ENCODE peak calls at places on chromosomes 11 and 22, in six cellular contexts. One of them, this sample, is unnamed.

GRCh38 chr11:14059491-14059890 is 97.0 kb downstream of the SPON1 start:
- DNase-seq in IMR-90: no peak
- DNase-seq in heart right ventricle: no peak
- DNase-seq in lower lobe of right lung: no peak
- DNase-seq in A549: no peak
- DNase-seq in suprapubic skin: no peak
- DNase-seq in this sample: no peak

GRCh38 chr11:120131941-120132644 is 5.8 kb downstream of the TRIM29 start:
- DNase-seq in heart right ventricle: no peak
- DNase-seq in A549: no peak
- DNase-seq in suprapubic skin: peak; percentile 68
- DNase-seq in lower lobe of right lung: peak; percentile 24
- DNase-seq in IMR-90: no peak
- DNase-seq in this sample: peak; percentile 49

GRCh38 chr11:44505591-44506054 is 59.8 kb upstream of the CD82 start:
- DNase-seq in IMR-90: peak; percentile 61
- DNase-seq in suprapubic skin: no peak
- DNase-seq in heart right ventricle: no peak
- DNase-seq in A549: no peak
- DNase-seq in lower lobe of right lung: no peak
- DNase-seq in this sample: no peak

GRCh38 chr11:7160814-7161489 is 72.2 kb downstream of the RBMXL2 start:
- DNase-seq in suprapubic skin: no peak
- DNase-seq in A549: no peak
- DNase-seq in IMR-90: no peak
- DNase-seq in lower lobe of right lung: no peak
- DNase-seq in heart right ventricle: no peak
- DNase-seq in this sample: no peak

GRCh38 chr11:118618115-118618990 is 10.9 kb downstream of the PHLDB1 start:
- DNase-seq in IMR-90: peak; percentile 96
- DNase-seq in heart right ventricle: peak; percentile 70
- DNase-seq in suprapubic skin: peak; percentile 84
- DNase-seq in A549: no peak
- DNase-seq in lower lobe of right lung: peak; percentile 69
- DNase-seq in this sample: no peak

GRCh38 chr11:635945-636510 is 1.0 kb upstream of the DRD4 start:
- DNase-seq in lower lobe of right lung: no peak
- DNase-seq in A549: no peak
- DNase-seq in heart right ventricle: no peak
- DNase-seq in suprapubic skin: no peak
- DNase-seq in IMR-90: no peak
- DNase-seq in this sample: no peak

GRCh38 chr11:44774131-44774530 is 47.4 kb downstream of the TSPAN18 start:
- DNase-seq in suprapubic skin: no peak
- DNase-seq in lower lobe of right lung: no peak
- DNase-seq in A549: no peak
- DNase-seq in IMR-90: no peak
- DNase-seq in heart right ventricle: peak; percentile 82
- DNase-seq in this sample: no peak

GRCh38 chr11:34344410-34345011 is 13.3 kb downstream of the ABTB2 start:
- DNase-seq in A549: peak; percentile 67
- DNase-seq in suprapubic skin: no peak
- DNase-seq in IMR-90: no peak
- DNase-seq in heart right ventricle: no peak
- DNase-seq in lower lobe of right lung: no peak
- DNase-seq in this sample: no peak

GRCh38 chr11:12768731-12769673 is 94.8 kb downstream of the TEAD1 start:
- DNase-seq in suprapubic skin: no peak
- DNase-seq in heart right ventricle: no peak
- DNase-seq in IMR-90: no peak
- DNase-seq in A549: no peak
- DNase-seq in lower lobe of right lung: no peak
- DNase-seq in this sample: no peak

GRCh38 chr11:2734181-2735052 is 34.6 kb upstream of the KCNQ1OT1 start:
- DNase-seq in suprapubic skin: no peak
- DNase-seq in IMR-90: peak; percentile 19
- DNase-seq in heart right ventricle: peak; percentile 15
- DNase-seq in lower lobe of right lung: no peak
- DNase-seq in A549: no peak
- DNase-seq in this sample: no peak

DNA sequence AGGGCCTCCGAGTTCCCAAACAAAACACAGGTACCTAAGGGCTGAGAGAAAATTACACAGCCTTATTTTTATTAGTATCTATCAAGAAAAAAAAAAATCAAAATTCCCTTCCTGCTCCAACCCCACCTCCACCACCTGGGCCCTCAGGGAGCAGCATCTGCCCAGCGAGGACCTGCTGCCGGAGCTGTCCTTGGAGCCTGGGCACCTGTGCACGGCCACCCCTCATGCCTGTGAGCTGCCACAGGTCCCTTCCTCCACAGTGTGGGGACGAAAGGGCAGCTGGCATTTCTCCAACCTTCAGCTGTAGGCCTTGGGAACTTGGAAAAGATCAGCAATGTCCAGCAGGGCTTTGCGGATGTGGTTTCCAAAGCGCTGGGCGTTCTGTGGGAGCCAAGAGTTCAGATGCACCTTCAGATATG is 6.3 kb upstream of the SYCE3 start:
- DNase-seq in A549: no peak
- DNase-seq in lower lobe of right lung: peak; percentile 32
- DNase-seq in heart right ventricle: no peak
- DNase-seq in suprapubic skin: no peak
- DNase-seq in IMR-90: no peak
- DNase-seq in this sample: no peak
- TF ChIP-seq CTCF in A549: no peak
- TF ChIP-seq CTCF in lower lobe of right lung: no peak
- TF ChIP-seq CTCF in heart right ventricle: no peak
- TF ChIP-seq CTCF in suprapubic skin: no peak
- TF ChIP-seq CTCF in IMR-90: no peak
- TF ChIP-seq CTCF in this sample: no peak

GRCh38 chr11:93772123-93772522 is 12.0 kb upstream of the MED17 start:
- DNase-seq in A549: no peak
- DNase-seq in suprapubic skin: no peak
- DNase-seq in IMR-90: peak; percentile 32
- DNase-seq in heart right ventricle: no peak
- DNase-seq in lower lobe of right lung: no peak
- DNase-seq in this sample: no peak

GRCh38 chr11:93773045-93773477 is 11.0 kb upstream of the MED17 start:
- DNase-seq in IMR-90: no peak
- DNase-seq in lower lobe of right lung: no peak
- DNase-seq in heart right ventricle: no peak
- DNase-seq in suprapubic skin: no peak
- DNase-seq in A549: no peak
- DNase-seq in this sample: no peak

GRCh38 chr11:93773601-93774200 is 10.4 kb upstream of the MED17 start:
- DNase-seq in A549: no peak
- DNase-seq in lower lobe of right lung: no peak
- DNase-seq in heart right ventricle: no peak
- DNase-seq in suprapubic skin: no peak
- DNase-seq in IMR-90: no peak
- DNase-seq in this sample: no peak

GRCh38 chr11:93770160-93770559 is 13.9 kb upstream of the MED17 start:
- DNase-seq in IMR-90: no peak
- DNase-seq in lower lobe of right lung: no peak
- DNase-seq in A549: no peak
- DNase-seq in suprapubic skin: no peak
- DNase-seq in heart right ventricle: no peak
- DNase-seq in this sample: no peak

GRCh38 chr11:93775289-93775688 is 8.8 kb upstream of the MED17 start:
- DNase-seq in heart right ventricle: no peak
- DNase-seq in lower lobe of right lung: no peak
- DNase-seq in IMR-90: no peak
- DNase-seq in A549: no peak
- DNase-seq in suprapubic skin: no peak
- DNase-seq in this sample: no peak
- TF ChIP-seq CTCF in heart right ventricle: no peak
- TF ChIP-seq CTCF in lower lobe of right lung: no peak
- TF ChIP-seq CTCF in IMR-90: peak; percentile 23
- TF ChIP-seq CTCF in A549: no peak
- TF ChIP-seq CTCF in suprapubic skin: no peak
- TF ChIP-seq CTCF in this sample: peak; percentile 66

GRCh38 chr11:57387284-57388030 is 3.0 kb downstream of the PRG2 start:
- DNase-seq in suprapubic skin: no peak
- DNase-seq in IMR-90: no peak
- DNase-seq in A549: no peak
- DNase-seq in heart right ventricle: peak; percentile 47
- DNase-seq in lower lobe of right lung: no peak
- DNase-seq in this sample: no peak
- TF ChIP-seq CTCF in suprapubic skin: no peak
- TF ChIP-seq CTCF in IMR-90: no peak
- TF ChIP-seq CTCF in A549: no peak
- TF ChIP-seq CTCF in heart right ventricle: peak; percentile 9
- TF ChIP-seq CTCF in lower lobe of right lung: no peak
- TF ChIP-seq CTCF in this sample: no peak

GRCh38 chr11:60719406-60719805 is 5.1 kb upstream of the MS4A18 start:
- DNase-seq in A549: no peak
- DNase-seq in lower lobe of right lung: no peak
- DNase-seq in suprapubic skin: no peak
- DNase-seq in heart right ventricle: no peak
- DNase-seq in IMR-90: no peak
- DNase-seq in this sample: no peak
- TF ChIP-seq CTCF in A549: no peak
- TF ChIP-seq CTCF in lower lobe of right lung: no peak
- TF ChIP-seq CTCF in suprapubic skin: no peak
- TF ChIP-seq CTCF in heart right ventricle: no peak
- TF ChIP-seq CTCF in IMR-90: no peak
- TF ChIP-seq CTCF in this sample: no peak

DNA sequence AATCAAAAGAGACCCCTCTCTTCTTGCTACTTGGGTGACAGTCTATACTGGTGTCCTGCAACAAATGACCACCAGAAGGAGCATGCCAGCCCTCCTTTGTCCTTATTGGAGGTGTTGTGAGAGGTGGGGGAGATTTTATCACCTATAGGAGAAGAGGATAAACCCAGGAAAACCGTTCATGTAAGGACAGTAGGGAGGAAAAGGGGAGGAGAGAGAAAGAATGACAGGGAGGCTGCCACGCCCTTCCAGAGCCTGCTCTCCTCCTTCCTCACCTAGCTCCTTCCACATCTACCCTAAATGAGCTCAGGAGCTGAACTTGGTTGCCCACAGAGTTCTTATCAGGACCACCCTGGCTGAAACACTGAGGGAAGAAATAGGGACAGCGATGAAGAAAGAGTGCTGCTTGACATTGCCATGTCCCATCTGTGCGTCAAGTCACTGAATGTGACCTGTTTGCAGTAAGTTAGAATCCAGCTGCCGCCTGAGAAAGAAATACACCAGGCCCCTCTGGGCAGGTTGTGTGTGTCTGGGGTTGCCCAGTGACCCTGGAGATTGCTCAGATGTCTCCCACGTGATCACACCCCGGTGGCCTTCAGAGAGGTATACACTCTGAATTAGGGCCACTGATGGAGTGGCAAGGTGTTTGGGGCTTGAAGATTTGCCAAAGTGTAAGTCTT is 40.4 kb upstream of the ETS1 start:
- DNase-seq in A549: no peak
- DNase-seq in heart right ventricle: no peak
- DNase-seq in lower lobe of right lung: no peak
- DNase-seq in suprapubic skin: no peak
- DNase-seq in IMR-90: no peak
- DNase-seq in this sample: no peak
- TF ChIP-seq CTCF in A549: no peak
- TF ChIP-seq CTCF in heart right ventricle: no peak
- TF ChIP-seq CTCF in lower lobe of right lung: no peak
- TF ChIP-seq CTCF in suprapubic skin: no peak
- TF ChIP-seq CTCF in IMR-90: peak; percentile 2
- TF ChIP-seq CTCF in this sample: peak; percentile 25

DNA sequence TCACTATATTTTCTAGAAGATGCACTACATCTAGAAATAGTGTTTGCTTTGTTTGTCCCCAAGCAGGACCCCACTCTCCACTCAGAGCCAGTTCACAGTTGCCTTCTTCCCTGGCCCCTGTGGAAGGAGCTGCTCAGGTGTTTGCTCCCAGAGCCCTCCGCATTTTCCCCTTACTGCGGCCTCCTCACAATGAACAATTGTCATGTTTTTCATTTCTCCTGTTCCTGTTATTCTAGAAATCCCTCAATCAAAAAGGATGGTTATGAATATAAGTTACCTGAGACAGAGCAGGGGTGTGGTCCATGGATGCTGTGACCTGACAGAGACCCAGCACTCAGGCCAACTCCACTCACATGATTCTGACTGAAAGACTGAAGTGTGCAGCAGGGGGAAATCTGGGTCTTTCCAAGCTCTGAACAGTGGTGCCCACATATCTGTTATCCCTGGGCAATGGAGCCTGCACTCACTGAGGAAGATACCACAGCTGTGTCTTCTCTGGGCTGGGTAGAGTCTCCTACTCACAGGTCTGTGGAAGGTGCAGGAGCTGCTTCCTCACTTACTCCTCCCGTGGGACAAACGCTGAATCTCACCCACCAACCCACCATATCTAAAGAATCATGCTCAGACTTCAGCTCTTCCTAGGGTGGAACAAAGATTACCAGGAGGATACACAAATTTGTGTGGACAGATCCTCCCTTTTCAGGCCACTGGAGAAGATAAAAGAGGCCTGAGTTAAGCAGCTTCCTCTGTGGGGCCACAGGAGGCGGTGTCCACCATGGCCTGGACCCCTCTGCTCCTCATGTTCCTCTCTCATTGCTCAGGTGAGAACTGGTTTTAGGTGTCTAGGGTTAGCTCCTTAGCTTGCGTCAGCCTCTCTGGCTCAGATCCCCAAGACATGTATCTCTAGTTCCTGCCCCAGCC is 87.1 kb upstream of the TOP3B start:
- DNase-seq in heart right ventricle: no peak
- DNase-seq in suprapubic skin: no peak
- DNase-seq in A549: no peak
- DNase-seq in lower lobe of right lung: no peak
- DNase-seq in IMR-90: no peak
- DNase-seq in this sample: no peak
- TF ChIP-seq CTCF in heart right ventricle: no peak
- TF ChIP-seq CTCF in suprapubic skin: no peak
- TF ChIP-seq CTCF in A549: no peak
- TF ChIP-seq CTCF in lower lobe of right lung: no peak
- TF ChIP-seq CTCF in IMR-90: no peak
- TF ChIP-seq CTCF in this sample: no peak

DNA sequence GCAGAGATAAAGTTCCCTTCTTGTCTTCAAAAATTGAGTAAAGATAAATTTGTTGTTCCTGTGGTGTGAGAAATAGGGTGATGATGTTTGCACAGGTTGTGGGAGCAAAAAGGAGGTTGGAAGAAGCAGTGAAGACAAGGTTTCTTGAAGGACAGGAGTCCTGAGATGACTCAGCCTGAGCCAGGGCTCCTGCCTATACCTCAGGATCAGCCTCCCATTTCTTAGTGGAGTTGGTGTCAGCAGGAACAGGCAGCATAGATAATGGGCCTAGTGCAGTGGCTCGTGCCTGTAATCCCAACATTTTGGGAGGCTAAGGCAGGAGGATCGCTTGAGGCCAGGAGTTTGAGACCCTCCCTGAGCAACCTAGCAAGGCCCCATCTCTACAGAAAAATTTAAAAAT is 28.7 kb downstream of the EIF4G2 start:
- DNase-seq in suprapubic skin: no peak
- DNase-seq in IMR-90: no peak
- DNase-seq in A549: no peak
- DNase-seq in lower lobe of right lung: no peak
- DNase-seq in heart right ventricle: no peak
- DNase-seq in this sample: no peak
- TF ChIP-seq CTCF in suprapubic skin: no peak
- TF ChIP-seq CTCF in IMR-90: no peak
- TF ChIP-seq CTCF in A549: no peak
- TF ChIP-seq CTCF in lower lobe of right lung: no peak
- TF ChIP-seq CTCF in heart right ventricle: no peak
- TF ChIP-seq CTCF in this sample: no peak

GRCh38 chr11:10192036-10192435 is 102.0 kb downstream of the SBF2 start:
- DNase-seq in A549: no peak
- DNase-seq in lower lobe of right lung: no peak
- DNase-seq in suprapubic skin: no peak
- DNase-seq in heart right ventricle: no peak
- DNase-seq in IMR-90: no peak
- DNase-seq in this sample: no peak
- TF ChIP-seq CTCF in A549: no peak
- TF ChIP-seq CTCF in lower lobe of right lung: no peak
- TF ChIP-seq CTCF in suprapubic skin: no peak
- TF ChIP-seq CTCF in heart right ventricle: no peak
- TF ChIP-seq CTCF in IMR-90: no peak
- TF ChIP-seq CTCF in this sample: no peak